ENCODE peak calls at places on chromosomes 12 and 14, in ten cellular contexts. Y, Z, G, P, U, A, D, X, W and Q are unnamed samples.

GRCh38 chr12:102480401-102480800 is at the start of gene IGF1:
- DNase-seq in A (peak; percentile 18), W (no peak), X (peak; percentile 44), G (peak; percentile 60), Y (no peak), D (no peak), U (no peak), P (no peak), Z (no peak), Q (no peak)

GRCh38 chr14:39683711-39684110 is 251.5 kb upstream of the FBXO33 start:
- DNase-seq in G (no peak), W (no peak), A (no peak), P (no peak), Y (no peak), D (no peak), Z (no peak), U (no peak), X (no peak), Q (no peak)

GRCh38 chr14:21093769-21094681 is 4.4 kb downstream of the ZNF219 start:
- DNase-seq in P (no peak), W (no peak), D (no peak), Y (peak; percentile 93), A (no peak), Z (no peak), U (no peak), G (no peak), X (no peak), Q (no peak)

GRCh38 chr12:5442251-5443006 is 10.5 kb downstream of the NTF3 start:
- DNase-seq in U (no peak), W (no peak), Y (peak; percentile 79), Z (no peak), X (peak; percentile 55), P (no peak), A (no peak), D (no peak), G (no peak), Q (peak; percentile 23)

GRCh38 chr14:50624447-50624846 is 43.7 kb downstream of the SAV1 start:
- DNase-seq in U (no peak), G (no peak), W (no peak), X (no peak), A (no peak), D (no peak), Y (no peak), Z (no peak), P (no peak), Q (no peak)

GRCh38 chr12:57012600-57013465 is 3.5 kb downstream of the TAC3 start:
- DNase-seq in W (no peak), A (no peak), D (no peak), X (no peak), Z (no peak), P (no peak), U (no peak), Y (peak; percentile 77), G (no peak), Q (no peak)

GRCh38 chr12:14777271-14777670 is 26.0 kb downstream of the WBP11 start:
- DNase-seq in U (no peak), Y (peak; percentile 51), Z (no peak), A (no peak), X (peak; percentile 51), G (no peak), D (no peak), P (peak; percentile 74), W (no peak), Q (no peak)

GRCh38 chr12:71431991-71432390 is 7.6 kb upstream of the LGR5 start:
- DNase-seq in D (no peak), Z (no peak), G (no peak), X (no peak), Y (no peak), A (no peak), W (no peak), P (no peak), U (no peak), Q (no peak)

GRCh38 chr14:102775855-102776760 is 1.1 kb upstream of the TRAF3 start:
- DNase-seq in X (peak; percentile 44), D (no peak), A (no peak), Y (peak; percentile 63), U (no peak), Z (no peak), G (peak; percentile 30), P (no peak), W (peak; percentile 19), Q (no peak)

GRCh38 chr12:79573820-79574219 is 116.9 kb downstream of the PAWR start:
- DNase-seq in P (no peak), W (no peak), D (no peak), A (no peak), U (no peak), G (no peak), Y (no peak), X (no peak), Z (no peak), Q (no peak)